ENCODE peak calls at places on chromosomes 6 and 20, in six cellular contexts. One of them, this sample, is unnamed.

GRCh38 chr6:142088858-142089216 is 43.9 kb upstream of the GJE1 start:
- DNase-seq in tibial artery: no peak
- DNase-seq in adrenal gland: no peak
- DNase-seq in mammary epithelial cell: peak
- DNase-seq in CD8-positive, alpha-beta T cell: no peak
- DNase-seq in pancreas: peak
- DNase-seq in this sample: no peak

GRCh38 chr20:32231847-32232246 is 24.2 kb downstream of the POFUT1 start:
- DNase-seq in adrenal gland: peak
- DNase-seq in pancreas: no peak
- DNase-seq in tibial artery: no peak
- DNase-seq in mammary epithelial cell: no peak
- DNase-seq in CD8-positive, alpha-beta T cell: no peak
- DNase-seq in this sample: no peak

GRCh38 chr6:68468244-68468884 is 166.7 kb upstream of the ADGRB3 start:
- DNase-seq in tibial artery: no peak
- DNase-seq in CD8-positive, alpha-beta T cell: no peak
- DNase-seq in adrenal gland: no peak
- DNase-seq in mammary epithelial cell: no peak
- DNase-seq in pancreas: no peak
- DNase-seq in this sample: no peak

GRCh38 chr20:8424010-8424409 is 291.9 kb downstream of the PLCB1 start:
- DNase-seq in mammary epithelial cell: no peak
- DNase-seq in CD8-positive, alpha-beta T cell: no peak
- DNase-seq in adrenal gland: peak
- DNase-seq in tibial artery: no peak
- DNase-seq in pancreas: no peak
- DNase-seq in this sample: no peak

GRCh38 chr6:167904791-167905190 is 78.1 kb downstream of the AFDN start:
- DNase-seq in mammary epithelial cell: no peak
- DNase-seq in pancreas: no peak
- DNase-seq in tibial artery: no peak
- DNase-seq in adrenal gland: no peak
- DNase-seq in CD8-positive, alpha-beta T cell: no peak
- DNase-seq in this sample: no peak

GRCh38 chr6:80179691-80180090 is 73.2 kb downstream of the BCKDHB start:
- DNase-seq in tibial artery: no peak
- DNase-seq in pancreas: no peak
- DNase-seq in CD8-positive, alpha-beta T cell: no peak
- DNase-seq in adrenal gland: no peak
- DNase-seq in mammary epithelial cell: no peak
- DNase-seq in this sample: no peak

GRCh38 chr20:51492167-51493092 is 50.1 kb downstream of the NFATC2 start:
- DNase-seq in adrenal gland: peak
- DNase-seq in tibial artery: peak
- DNase-seq in pancreas: peak
- DNase-seq in mammary epithelial cell: no peak
- DNase-seq in CD8-positive, alpha-beta T cell: no peak
- DNase-seq in this sample: peak

GRCh38 chr20:56249244-56249955 is 868 bp downstream of the MC3R start:
- DNase-seq in CD8-positive, alpha-beta T cell: no peak
- DNase-seq in pancreas: no peak
- DNase-seq in adrenal gland: peak
- DNase-seq in tibial artery: no peak
- DNase-seq in mammary epithelial cell: no peak
- DNase-seq in this sample: no peak

GRCh38 chr6:35736982-35737412 is at the start of gene ARMC12:
- DNase-seq in adrenal gland: no peak
- DNase-seq in mammary epithelial cell: no peak
- DNase-seq in pancreas: peak
- DNase-seq in CD8-positive, alpha-beta T cell: no peak
- DNase-seq in tibial artery: no peak
- DNase-seq in this sample: no peak

GRCh38 chr20:57655812-57656161 is 35.6 kb upstream of the ZBP1 start:
- DNase-seq in CD8-positive, alpha-beta T cell: no peak
- DNase-seq in pancreas: peak
- DNase-seq in adrenal gland: no peak
- DNase-seq in mammary epithelial cell: no peak
- DNase-seq in tibial artery: no peak
- DNase-seq in this sample: no peak

DNA sequence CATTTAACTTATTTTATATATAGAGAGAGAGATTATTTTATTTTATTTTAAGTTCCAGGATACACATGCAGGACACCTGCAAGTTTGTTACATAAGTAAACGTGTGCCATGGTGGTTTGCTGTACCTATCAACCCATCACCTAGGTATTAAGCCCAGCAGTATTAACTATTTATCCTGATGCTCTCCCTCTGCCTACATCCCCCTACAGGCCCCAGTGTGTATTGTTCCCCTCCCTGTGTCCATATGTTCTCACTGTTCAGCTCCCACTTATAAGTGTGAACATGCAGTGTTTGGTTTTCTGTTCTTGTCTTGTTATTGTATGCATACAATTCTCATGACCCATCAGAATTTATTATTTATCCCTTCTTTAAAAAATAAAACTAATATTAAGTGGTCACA is 34.6 kb downstream of the FKBP1C start:
- DNase-seq in pancreas: no peak
- DNase-seq in tibial artery: no peak
- DNase-seq in adrenal gland: no peak
- DNase-seq in CD8-positive, alpha-beta T cell: no peak
- DNase-seq in mammary epithelial cell: no peak
- DNase-seq in this sample: no peak
- TF ChIP-seq CTCF in pancreas: no peak
- TF ChIP-seq CTCF in tibial artery: no peak
- TF ChIP-seq CTCF in adrenal gland: no peak
- TF ChIP-seq CTCF in CD8-positive, alpha-beta T cell: no peak
- TF ChIP-seq CTCF in mammary epithelial cell: no peak
- TF ChIP-seq CTCF in this sample: no peak

DNA sequence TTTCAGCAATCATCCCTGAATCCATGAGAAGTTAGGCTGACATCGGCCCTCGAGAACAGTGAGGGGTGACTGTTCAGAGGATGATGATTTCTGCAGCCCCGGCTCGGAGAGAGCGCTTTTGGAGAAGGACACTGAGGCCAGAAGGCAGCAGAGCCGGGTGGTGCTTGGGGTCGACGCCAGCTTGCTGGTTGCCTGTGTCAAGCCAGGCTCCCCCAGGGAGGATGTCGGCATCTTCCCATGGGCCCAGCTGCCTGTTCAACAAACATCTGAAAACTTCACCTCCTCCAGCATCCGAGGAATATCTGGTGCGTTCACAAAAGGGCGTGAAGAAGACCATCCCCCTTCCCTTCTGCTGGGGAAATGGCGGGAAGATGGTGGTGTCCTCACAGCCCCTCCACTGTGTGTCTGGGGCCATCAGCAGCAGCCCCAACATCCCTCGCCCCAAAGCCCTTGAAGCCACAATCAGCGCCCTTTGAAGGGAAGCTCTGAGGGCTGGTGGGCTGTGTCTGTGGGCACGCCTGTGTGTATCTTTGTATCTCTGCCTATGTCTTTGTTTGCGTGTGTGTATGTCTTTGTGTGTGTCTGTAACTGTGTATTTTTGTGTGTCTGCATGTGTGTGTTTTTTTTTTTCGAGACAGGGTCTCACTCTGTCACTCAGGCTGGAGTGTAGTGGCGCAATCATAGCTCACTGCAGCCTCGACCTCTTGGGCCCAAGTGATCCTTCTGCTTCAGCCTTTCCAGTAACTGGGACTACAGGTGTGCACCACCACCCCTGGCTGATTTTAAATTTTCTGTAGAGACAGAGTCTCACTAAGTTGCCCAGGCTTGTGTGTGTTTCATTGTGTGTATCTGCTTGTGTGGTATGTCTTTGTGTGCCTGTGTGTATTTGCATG is 97.9 kb downstream of the SULF2 start:
- DNase-seq in adrenal gland: no peak
- DNase-seq in mammary epithelial cell: no peak
- DNase-seq in pancreas: no peak
- DNase-seq in CD8-positive, alpha-beta T cell: no peak
- DNase-seq in tibial artery: no peak
- DNase-seq in this sample: no peak
- H3K27ac ChIP-seq in adrenal gland: no peak
- H3K27ac ChIP-seq in mammary epithelial cell: no peak
- H3K27ac ChIP-seq in pancreas: no peak
- H3K27ac ChIP-seq in CD8-positive, alpha-beta T cell: no peak
- H3K27ac ChIP-seq in tibial artery: no peak
- H3K27ac ChIP-seq in this sample: no peak

GRCh38 chr20:3202965-3203314 is 1.5 kb downstream of the DDRGK1 start:
- DNase-seq in adrenal gland: no peak
- DNase-seq in mammary epithelial cell: peak
- DNase-seq in pancreas: no peak
- DNase-seq in CD8-positive, alpha-beta T cell: no peak
- DNase-seq in tibial artery: no peak
- DNase-seq in this sample: no peak

GRCh38 chr20:3203315-3204123 is 963 bp downstream of the DDRGK1 start:
- DNase-seq in mammary epithelial cell: peak
- DNase-seq in CD8-positive, alpha-beta T cell: no peak
- DNase-seq in adrenal gland: peak
- DNase-seq in pancreas: peak
- DNase-seq in tibial artery: no peak
- DNase-seq in this sample: no peak

GRCh38 chr20:3204124-3204794 is at the start of gene DDRGK1:
- DNase-seq in adrenal gland: peak
- DNase-seq in mammary epithelial cell: peak
- DNase-seq in CD8-positive, alpha-beta T cell: peak
- DNase-seq in pancreas: peak
- DNase-seq in tibial artery: peak
- DNase-seq in this sample: peak

GRCh38 chr20:3199206-3199605 is 5.3 kb downstream of the DDRGK1 start:
- DNase-seq in pancreas: peak
- DNase-seq in tibial artery: no peak
- DNase-seq in adrenal gland: no peak
- DNase-seq in CD8-positive, alpha-beta T cell: no peak
- DNase-seq in mammary epithelial cell: no peak
- DNase-seq in this sample: no peak

GRCh38 chr20:3199976-3200755 is 4.3 kb downstream of the DDRGK1 start:
- DNase-seq in CD8-positive, alpha-beta T cell: no peak
- DNase-seq in pancreas: peak
- DNase-seq in adrenal gland: no peak
- DNase-seq in mammary epithelial cell: no peak
- DNase-seq in tibial artery: no peak
- DNase-seq in this sample: no peak
- TF ChIP-seq CTCF in CD8-positive, alpha-beta T cell: no peak
- TF ChIP-seq CTCF in pancreas: no peak
- TF ChIP-seq CTCF in adrenal gland: no peak
- TF ChIP-seq CTCF in mammary epithelial cell: no peak
- TF ChIP-seq CTCF in tibial artery: no peak
- TF ChIP-seq CTCF in this sample: no peak

GRCh38 chr20:35606127-35606526 is 9.5 kb upstream of the SPAG4 start:
- DNase-seq in mammary epithelial cell: no peak
- DNase-seq in tibial artery: peak
- DNase-seq in pancreas: no peak
- DNase-seq in CD8-positive, alpha-beta T cell: no peak
- DNase-seq in adrenal gland: no peak
- DNase-seq in this sample: no peak
- H3K27ac ChIP-seq in mammary epithelial cell: no peak
- H3K27ac ChIP-seq in tibial artery: no peak
- H3K27ac ChIP-seq in pancreas: no peak
- H3K27ac ChIP-seq in CD8-positive, alpha-beta T cell: no peak
- H3K27ac ChIP-seq in adrenal gland: no peak
- H3K27ac ChIP-seq in this sample: no peak

DNA sequence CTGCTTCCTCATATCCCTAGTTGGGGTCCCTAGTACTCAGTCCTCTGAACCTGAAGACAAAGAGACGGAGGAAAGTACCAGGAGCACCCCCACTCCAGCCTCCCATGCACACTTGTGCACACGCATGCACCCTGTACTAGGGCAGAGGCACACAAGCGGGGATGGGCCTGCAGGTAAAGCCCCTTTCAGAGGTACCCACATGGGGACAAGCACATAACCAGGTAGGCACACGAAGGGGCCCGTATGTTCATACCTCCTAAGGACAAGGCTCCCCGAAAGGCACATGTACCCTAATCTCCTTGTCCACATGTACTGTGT is 1.1 kb downstream of the TMEM151B start:
- DNase-seq in tibial artery: no peak
- DNase-seq in adrenal gland: no peak
- DNase-seq in pancreas: peak
- DNase-seq in mammary epithelial cell: no peak
- DNase-seq in CD8-positive, alpha-beta T cell: no peak
- DNase-seq in this sample: no peak
- TF ChIP-seq CTCF in tibial artery: no peak
- TF ChIP-seq CTCF in adrenal gland: no peak
- TF ChIP-seq CTCF in pancreas: no peak
- TF ChIP-seq CTCF in mammary epithelial cell: no peak
- TF ChIP-seq CTCF in CD8-positive, alpha-beta T cell: no peak
- TF ChIP-seq CTCF in this sample: no peak

GRCh38 chr6:106745396-106745795 is 116.0 kb downstream of the QRSL1 start:
- DNase-seq in pancreas: no peak
- DNase-seq in adrenal gland: no peak
- DNase-seq in CD8-positive, alpha-beta T cell: no peak
- DNase-seq in tibial artery: no peak
- DNase-seq in mammary epithelial cell: no peak
- DNase-seq in this sample: no peak

GRCh38 chr6:106746660-106747059 is 117.3 kb downstream of the QRSL1 start:
- DNase-seq in adrenal gland: no peak
- DNase-seq in mammary epithelial cell: peak
- DNase-seq in pancreas: no peak
- DNase-seq in CD8-positive, alpha-beta T cell: no peak
- DNase-seq in tibial artery: no peak
- DNase-seq in this sample: no peak

GRCh38 chr6:106745824-106746610 is 116.6 kb downstream of the QRSL1 start:
- DNase-seq in adrenal gland: no peak
- DNase-seq in pancreas: no peak
- DNase-seq in tibial artery: no peak
- DNase-seq in mammary epithelial cell: peak
- DNase-seq in CD8-positive, alpha-beta T cell: no peak
- DNase-seq in this sample: no peak

GRCh38 chr6:106748547-106749207 is 119.3 kb downstream of the QRSL1 start:
- DNase-seq in CD8-positive, alpha-beta T cell: no peak
- DNase-seq in tibial artery: no peak
- DNase-seq in mammary epithelial cell: no peak
- DNase-seq in adrenal gland: no peak
- DNase-seq in pancreas: no peak
- DNase-seq in this sample: no peak

DNA sequence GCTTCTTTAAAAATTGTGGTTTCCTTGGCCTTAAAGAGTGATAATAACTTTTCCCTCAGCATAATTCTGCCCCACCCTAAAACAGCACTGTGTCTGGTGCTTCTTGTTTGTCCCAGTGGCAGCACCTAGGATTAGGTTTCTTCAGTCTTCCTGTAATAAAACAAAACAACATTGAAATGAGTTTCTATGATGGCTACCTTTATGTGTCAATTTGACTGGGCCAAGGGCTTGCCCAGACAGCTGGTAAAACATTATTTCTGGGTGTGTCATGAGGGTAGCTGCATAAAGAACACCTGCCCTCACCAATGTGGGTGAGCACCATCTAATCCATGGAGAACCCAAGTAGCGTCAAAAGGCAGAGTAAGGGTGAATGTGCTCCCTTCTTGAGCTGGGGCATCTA is 117.8 kb downstream of the QRSL1 start:
- DNase-seq in CD8-positive, alpha-beta T cell: no peak
- DNase-seq in tibial artery: no peak
- DNase-seq in pancreas: no peak
- DNase-seq in mammary epithelial cell: peak
- DNase-seq in adrenal gland: no peak
- DNase-seq in this sample: no peak
- H3K27ac ChIP-seq in CD8-positive, alpha-beta T cell: no peak
- H3K27ac ChIP-seq in tibial artery: no peak
- H3K27ac ChIP-seq in pancreas: no peak
- H3K27ac ChIP-seq in mammary epithelial cell: peak
- H3K27ac ChIP-seq in adrenal gland: no peak
- H3K27ac ChIP-seq in this sample: no peak

This sample was measured in left ventricle myocardium inferior.